ENCODE peak calls at places on chromosomes 3 and 15, in six cellular contexts. S is ovary, T is heart left ventricle, A is heart right ventricle, I is A549, P is mesenchymal stem cell. Q is an unnamed sample.

GRCh38 chr15:72599855-72600464 is 54.5 kb upstream of the GOLGA6B start:
- DNase-seq in P (peak; percentile 64), T (no peak), S (no peak), A (no peak), I (peak; percentile 69), Q (no peak)

GRCh38 chr3:144921710-144922109 is 950.1 kb downstream of the DIPK2A start:
- DNase-seq in T (no peak), P (no peak), A (no peak), S (no peak), I (no peak), Q (no peak)

GRCh38 chr15:80549191-80549590 is 145.0 kb downstream of the ARNT2 start:
- DNase-seq in T (no peak), A (no peak), I (no peak), P (peak; percentile 35), S (no peak), Q (no peak)

GRCh38 chr3:169759256-169759655 is 5.6 kb downstream of the TERC start:
- DNase-seq in S (no peak), I (no peak), P (no peak), A (no peak), T (no peak), Q (no peak)

GRCh38 chr15:40322531-40323238 is 807 bp upstream of the INAFM2 start:
- DNase-seq in I (no peak), A (no peak), P (peak; percentile 63), S (peak; percentile 68), T (no peak), Q (peak; percentile 82)

GRCh38 chr3:10395671-10396070 is 74.8 kb upstream of the SEC13 start:
- DNase-seq in S (no peak), I (no peak), T (no peak), A (no peak), P (no peak), Q (no peak)

GRCh38 chr15:75727851-75728715 is 15.4 kb upstream of the CSPG4 start:
- DNase-seq in I (peak; percentile 69), P (peak; percentile 41), T (peak; percentile 79), S (peak; percentile 67), A (peak; percentile 61), Q (peak; percentile 43)

GRCh38 chr15:40789999-40790398 is 16.9 kb upstream of the ZFYVE19 start:
- DNase-seq in A (no peak), P (no peak), S (no peak), T (no peak), I (no peak), Q (no peak)

GRCh38 chr3:160773722-160774121 is 17.7 kb downstream of the PPM1L start:
- DNase-seq in S (no peak), I (no peak), P (no peak), A (no peak), T (no peak), Q (no peak)

GRCh38 chr3:10319251-10319650 is 1.7 kb downstream of the SEC13 start:
- DNase-seq in S (no peak), T (no peak), P (no peak), I (no peak), A (no peak), Q (no peak)

GRCh38 chr3:1499694-1500093 is 406.9 kb downstream of the CNTN6 start:
- DNase-seq in I (no peak), T (no peak), A (no peak), S (no peak), P (no peak), Q (no peak)

GRCh38 chr3:39372831-39373230 is 10.3 kb upstream of the SLC25A38 start:
- DNase-seq in S (no peak), A (no peak), P (no peak), I (no peak), T (no peak), Q (no peak)

GRCh38 chr3:87225659-87226058 is 1.4 kb upstream of the CHMP2B start:
- DNase-seq in I (no peak), A (no peak), T (no peak), P (no peak), S (peak; percentile 18), Q (no peak)

DNA sequence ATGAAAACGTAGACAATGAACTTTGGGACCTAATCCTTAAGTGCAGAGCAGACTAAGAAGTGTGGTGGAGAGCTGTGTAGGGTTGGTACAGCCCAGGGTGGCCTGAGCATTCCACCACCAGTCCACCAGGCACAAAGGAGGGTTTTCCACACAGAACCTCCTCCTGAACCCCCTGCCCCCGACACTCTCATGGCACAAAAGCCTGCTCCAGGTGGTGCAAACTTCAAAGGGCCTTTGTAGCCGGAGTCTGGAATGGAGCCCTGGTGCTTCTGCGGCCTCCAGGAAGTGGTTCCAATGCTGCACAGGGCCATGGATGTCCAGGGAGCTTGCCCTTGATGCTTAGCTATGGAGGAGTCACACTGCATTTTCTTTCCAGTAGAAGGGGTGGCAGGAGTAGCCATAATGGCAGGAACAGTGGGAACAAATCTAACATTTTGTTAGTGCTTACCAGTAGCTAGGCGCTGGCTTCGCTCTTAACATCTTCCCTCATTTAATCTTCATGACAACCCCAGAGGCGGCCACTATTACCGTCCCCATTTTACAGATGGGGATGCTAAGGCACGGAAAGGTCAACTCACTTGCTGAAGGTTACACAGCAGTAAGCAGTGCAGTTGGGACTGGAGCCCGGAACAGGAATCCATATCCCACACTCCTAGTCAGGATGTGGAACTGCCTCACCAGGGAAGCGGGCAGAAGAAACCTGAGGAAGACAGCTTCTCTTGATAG is 68.6 kb downstream of the LRIG1 start:
- DNase-seq in T (no peak), I (no peak), S (no peak), P (no peak), A (no peak), Q (peak; percentile 52)
- H3K4me3 ChIP-seq in T (no peak overlapping the region), I (no peak overlapping the region), S (no peak overlapping the region), P (no peak overlapping the region), A (no peak overlapping the region), Q (no peak overlapping the region)

GRCh38 chr3:23952646-23953045 is 7.6 kb downstream of the NR1D2 start:
- DNase-seq in P (no peak), S (no peak), T (no peak), I (no peak), A (no peak), Q (no peak)
- H3K4me1 ChIP-seq in P (peaks cover 3% of the 10 kb centered on the region), S (peaks cover 25% of the 10 kb centered on the region), T (peaks cover 81% of the 10 kb centered on the region), I (peaks cover 18% of the 10 kb centered on the region), A (peaks cover 79% of the 10 kb centered on the region), Q (no peaks in the 10 kb centered on the region)

GRCh38 chr3:122577409-122578028 is at the start of gene PARP15:
- DNase-seq in A (peak; percentile 23), P (peak; percentile 28), S (no peak), T (no peak), I (no peak), Q (no peak)
- H3K4me3 ChIP-seq in A (peak within 1 kb of the TSS; percentile 49), P (peak within 1 kb of the TSS; percentile 76), S (peak within 1 kb of the TSS; percentile 46), T (peak within 1 kb of the TSS; percentile 62), I (no peak within 1 kb of the TSS), Q (peak within 1 kb of the TSS; percentile 46)

GRCh38 chr3:114178770-114179368 is at the start of gene DRD3:
- DNase-seq in T (no peak), A (no peak), S (peak; percentile 16), I (no peak), P (peak; percentile 51), Q (no peak)

GRCh38 chr3:114179575-114179974 is 723 bp upstream of the DRD3 start:
- DNase-seq in A (no peak), T (no peak), P (peak; percentile 24), I (no peak), S (no peak), Q (no peak)

GRCh38 chr3:114175204-114175987 is 3.5 kb downstream of the DRD3 start:
- DNase-seq in I (no peak), T (no peak), S (no peak), A (no peak), P (no peak), Q (no peak)

GRCh38 chr3:114176890-114177289 is 2.0 kb downstream of the DRD3 start:
- DNase-seq in I (no peak), A (no peak), S (no peak), T (no peak), P (no peak), Q (no peak)

GRCh38 chr3:114176487-114176886 is 2.4 kb downstream of the DRD3 start:
- DNase-seq in I (no peak), A (no peak), P (no peak), T (no peak), S (no peak), Q (no peak)
- H3K4me1 ChIP-seq in I (no peaks in the 10 kb centered on the region), A (no peaks in the 10 kb centered on the region), P (no peaks in the 10 kb centered on the region), T (peaks cover 7% of the 10 kb centered on the region), S (no peaks in the 10 kb centered on the region), Q (no peaks in the 10 kb centered on the region)

GRCh38 chr3:152491922-152492321 is 223.2 kb downstream of the MBNL1 start:
- DNase-seq in S (no peak), I (no peak), P (no peak), A (no peak), T (no peak), Q (no peak)

GRCh38 chr3:152496286-152496685 is 227.6 kb downstream of the MBNL1 start:
- DNase-seq in P (peak; percentile 17), S (no peak), A (no peak), I (no peak), T (no peak), Q (no peak)

GRCh38 chr3:152496716-152497115 is 228.0 kb downstream of the MBNL1 start:
- DNase-seq in P (no peak), A (no peak), T (no peak), S (no peak), I (no peak), Q (no peak)

GRCh38 chr3:152499796-152500385 is 231.2 kb downstream of the MBNL1 start:
- DNase-seq in T (no peak), A (no peak), P (no peak), S (no peak), I (no peak), Q (no peak)

GRCh38 chr3:152497457-152497856 is 228.7 kb downstream of the MBNL1 start:
- DNase-seq in S (no peak), A (no peak), T (no peak), I (no peak), P (peak; percentile 90), Q (no peak)
- H3K4me3 ChIP-seq in S (no peak overlapping the region), A (no peak overlapping the region), T (no peak overlapping the region), I (no peak overlapping the region), P (peak overlapping the region; percentile 63), Q (no peak overlapping the region)

DNA sequence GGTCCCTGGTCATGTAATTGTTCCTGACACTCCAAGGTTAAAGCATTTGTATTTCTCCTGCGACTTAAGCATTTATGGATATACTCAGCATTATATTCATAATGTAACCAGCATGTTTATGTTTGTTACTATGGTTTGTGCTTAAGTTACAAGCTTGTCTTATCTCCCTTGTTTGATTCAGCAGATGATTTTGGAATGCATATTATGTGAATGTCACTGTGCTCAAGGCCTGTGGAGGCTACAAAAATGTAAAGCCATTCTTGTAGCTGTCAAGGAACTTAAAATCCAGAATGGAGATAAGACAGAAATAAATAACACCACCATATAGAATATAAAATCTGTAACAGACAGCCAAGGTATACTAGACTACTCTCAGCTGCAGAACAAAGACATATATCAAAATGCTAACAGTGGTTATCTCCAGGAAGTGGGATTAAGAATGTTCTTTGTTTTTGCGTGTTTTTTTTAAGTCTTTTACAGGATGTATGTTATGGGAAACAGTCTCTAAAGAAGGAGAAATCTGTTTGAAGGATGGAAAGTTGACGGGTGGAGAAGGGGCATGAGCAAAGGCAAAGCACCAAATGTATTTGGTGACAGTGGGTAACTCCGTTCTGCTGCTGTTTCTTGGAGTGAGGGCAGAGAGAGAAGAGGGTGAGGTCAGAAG is 61.4 kb downstream of the IGF2BP2 start:
- DNase-seq in A (no peak), S (no peak), T (no peak), I (no peak), P (peak; percentile 56), Q (no peak)
- H3K4me1 ChIP-seq in A (peaks cover 23% of the 10 kb centered on the region), S (peaks cover 8% of the 10 kb centered on the region), T (peaks cover 29% of the 10 kb centered on the region), I (no peaks in the 10 kb centered on the region), P (peaks cover 15% of the 10 kb centered on the region), Q (peaks cover 10% of the 10 kb centered on the region)

Q was measured in tibial artery.